ENCODE peak calls at places on chromosomes 3 and 15, in six cellular contexts. V is EH; K is stimulated activated CD8-positive, alpha-beta memory T cell treated with anti-CD3 and anti-CD28 coated beads, Interleukin-2, amount 100 ng/mL, for 48 hours; G is cardiac muscle cell; L is HTR-8/SVneo; Y is activated naive CD4-positive, alpha-beta T cell treated with anti-CD3 and anti-CD28 coated beads for 36 hours. F is an unnamed sample.

GRCh38 chr3:114550155-114550554 is 256.3 kb downstream of the TIGIT start:
- DNase-seq in K (no peak), G (no peak), Y (no peak), L (peak), V (peak), F (no peak)

GRCh38 chr3:197082871-197083270 is 53.3 kb upstream of the MELTF start:
- DNase-seq in L (no peak), Y (no peak), V (peak), K (no peak), G (no peak), F (no peak)

GRCh38 chr15:74302821-74303359 is 64.6 kb downstream of the CYP11A1 start:
- DNase-seq in G (peak), K (peak), V (peak), L (peak), Y (peak), F (no peak)

GRCh38 chr3:12536423-12536822 is 8.9 kb downstream of the MKRN2OS start:
- DNase-seq in L (no peak), Y (no peak), V (peak), G (no peak), K (no peak), F (no peak)

GRCh38 chr3:50239649-50240048 is 3.6 kb downstream of the GNAI2 start:
- DNase-seq in Y (no peak), G (no peak), K (no peak), L (no peak), V (no peak), F (no peak)

GRCh38 chr3:99286266-99286845 is 352.0 kb upstream of the COL8A1 start:
- DNase-seq in G (no peak), V (peak), L (no peak), K (no peak), Y (no peak), F (no peak)

GRCh38 chr3:31248619-31248992 is 284.1 kb upstream of the STT3B start:
- DNase-seq in Y (peak), G (no peak), K (no peak), L (no peak), V (no peak), F (no peak)

GRCh38 chr3:133941390-133941789 is 45.7 kb upstream of the RAB6B start:
- DNase-seq in V (peak), L (peak), G (peak), K (no peak), Y (no peak), F (no peak)

GRCh38 chr3:126926684-126927404 is 56.1 kb upstream of the PLXNA1 start:
- DNase-seq in L (no peak), K (no peak), G (no peak), V (peak), Y (no peak), F (no peak)